ENCODE peak calls at places on chromosomes 11 and 22, in seven cellular contexts. B is activated naive CD4-positive, alpha-beta T cell treated with anti-CD3 and anti-CD28 coated beads, Interleukin-2, amount 50 U/mL, for 72 hours; Y is heart right ventricle; X is RWPE2; V is PC-3; P is gastrocnemius medialis; N is right lobe of liver. S is an unnamed sample.

GRCh38 chr11:122785156-122785605 is 53.1 kb upstream of the CRTAM start:
- ATAC-seq in N (no peak), Y (no peak), B (no peak), P (peak), V (no peak), X (no peak), S (no peak)

GRCh38 chr11:128469220-128469619 is 118.1 kb downstream of the ETS1 start:
- ATAC-seq in N (no peak), P (no peak), Y (no peak), V (no peak), B (peak), X (no peak), S (peak)

GRCh38 chr11:60739114-60739513 is 14.6 kb downstream of the MS4A18 start:
- ATAC-seq in X (no peak), Y (no peak), B (no peak), N (no peak), V (no peak), P (no peak), S (no peak)

GRCh38 chr22:22167791-22168189 is 76.8 kb upstream of the VPREB1 start:
- ATAC-seq in N (no peak), P (no peak), Y (no peak), V (no peak), X (no peak), B (no peak), S (peak)

GRCh38 chr22:25511725-25512124 is 52.8 kb upstream of the GRK3 start:
- ATAC-seq in Y (no peak), V (no peak), B (no peak), N (no peak), P (no peak), X (no peak), S (no peak)

GRCh38 chr11:104736503-104736902 is 161.8 kb downstream of the CASP12 start:
- ATAC-seq in Y (no peak), P (no peak), B (no peak), V (no peak), X (no peak), N (no peak), S (no peak)

GRCh38 chr11:35087648-35088047 is 51.3 kb upstream of the CD44 start:
- ATAC-seq in Y (peak), P (no peak), B (no peak), X (no peak), V (no peak), N (peak), S (no peak)

GRCh38 chr11:58832246-58832645 is 12.3 kb downstream of the GLYATL2 start:
- ATAC-seq in N (no peak), Y (no peak), B (no peak), V (no peak), P (no peak), X (no peak), S (no peak)

GRCh38 chr22:22558972-22559603 is at the start of gene PRAME:
- ATAC-seq in P (no peak), X (peak), V (peak), B (peak), Y (peak), N (peak), S (peak)

GRCh38 chr22:29266564-29267461 is 968 bp downstream of the RHBDD3 start:
- ATAC-seq in N (no peak), Y (no peak), B (no peak), V (peak), P (peak), X (no peak), S (no peak)

GRCh38 chr22:44364750-44365118 is 52.0 kb upstream of the SHISAL1 start:
- ATAC-seq in N (no peak), Y (no peak), X (no peak), B (no peak), V (no peak), P (no peak), S (no peak)

GRCh38 chr11:27024865-27025264 is 15.8 kb upstream of the BBOX1 start:
- ATAC-seq in V (no peak), Y (no peak), P (no peak), X (no peak), N (peak), B (no peak), S (no peak)

GRCh38 chr11:45906096-45906682 is 882 bp downstream of the FREY1 start:
- ATAC-seq in N (no peak), B (peak), Y (no peak), X (no peak), V (no peak), P (no peak), S (no peak)

GRCh38 chr11:555500-556174 is 4.9 kb downstream of the LMNTD2 start:
- ATAC-seq in X (peak), Y (no peak), V (no peak), N (no peak), B (peak), P (no peak), S (no peak)

GRCh38 chr22:47630741-47631534 is 868.5 kb downstream of the TBC1D22A start:
- ATAC-seq in P (no peak), Y (no peak), B (no peak), X (no peak), N (no peak), V (peak), S (no peak)

GRCh38 chr11:67374571-67375276 is 1.3 kb upstream of the CLCF1 start:
- ATAC-seq in X (no peak), V (peak), N (peak), Y (no peak), P (no peak), B (no peak), S (no peak)

GRCh38 chr11:12247543-12248287 is 129.7 kb upstream of the PARVA start:
- ATAC-seq in B (no peak), P (no peak), V (no peak), N (no peak), Y (peak), X (no peak), S (no peak)

GRCh38 chr22:37566329-37566837 is 6.1 kb downstream of the CDC42EP1 start:
- ATAC-seq in B (peak), Y (no peak), V (no peak), X (no peak), P (no peak), N (no peak), S (no peak)

GRCh38 chr11:120272303-120272702 is 32.4 kb downstream of the POU2F3 start:
- ATAC-seq in N (no peak), B (no peak), P (no peak), Y (peak), X (peak), V (peak), S (peak)

GRCh38 chr11:74325649-74326645 is 14.5 kb upstream of the P4HA3 start:
- ATAC-seq in V (no peak), P (peak), X (no peak), N (peak), B (no peak), Y (peak), S (peak)

GRCh38 chr11:96095884-96096301 is 172.0 kb upstream of the MTMR2 start:
- ATAC-seq in B (no peak), Y (no peak), P (no peak), X (peak), V (peak), N (no peak), S (peak)

GRCh38 chr22:39301108-39301507 is 18.3 kb downstream of the RPL3 start:
- ATAC-seq in P (no peak), X (no peak), N (no peak), B (no peak), Y (no peak), V (no peak), S (no peak)

GRCh38 chr11:39641749-39642148 is 1817.7 kb downstream of the LRRC4C start:
- ATAC-seq in Y (no peak), N (no peak), V (no peak), P (no peak), B (no peak), X (no peak), S (no peak)

GRCh38 chr22:21651521-21652009 is 9.5 kb downstream of the SDF2L1 start:
- ATAC-seq in V (peak), X (peak), B (peak), Y (peak), N (peak), P (no peak), S (no peak)

GRCh38 chr22:28894320-28894719 is 10.9 kb downstream of the ZNRF3 start:
- ATAC-seq in P (no peak), X (peak), B (no peak), Y (peak), N (no peak), V (peak), S (peak)

GRCh38 chr11:109864161-109864661 is 229.0 kb upstream of the ZC3H12C start:
- ATAC-seq in X (no peak), B (peak), V (no peak), Y (no peak), N (no peak), P (no peak), S (no peak)

GRCh38 chr11:70680781-70681281 is 282.5 kb downstream of the CTTN start:
- ATAC-seq in N (no peak), Y (no peak), P (no peak), V (no peak), B (peak), X (no peak), S (no peak)

GRCh38 chr11:119198925-119199324 is 7.2 kb upstream of the CBL start:
- ATAC-seq in B (no peak), X (no peak), P (no peak), Y (no peak), N (no peak), V (no peak), S (no peak)

GRCh38 chr11:84719935-84720577 is 907.1 kb downstream of the DLG2 start:
- ATAC-seq in X (no peak), Y (peak), P (peak), B (peak), V (no peak), N (peak), S (no peak)

GRCh38 chr11:32173435-32173834 is 82.6 kb downstream of the RCN1 start:
- ATAC-seq in V (peak), N (peak), B (peak), Y (peak), X (peak), P (no peak), S (peak)